ENCODE peak calls at places on chromosome 21, in seven cellular contexts. G is effector CD8-positive, alpha-beta T cell; A is NCI-H524; M is uterus; E is stimulated activated CD4-positive, alpha-beta T cell treated with anti-CD3 and anti-CD28 coated beads, Interleukin-4, amount 100 ng/mL, for 48 hours; F is germinal center; W is astrocyte of the cerebellum. J is an unnamed sample.

GRCh38 chr21:31546402-31547155 is 112.9 kb upstream of the SOD1 start:
- DNase-seq in G (no peak), A (no peak), M (no peak), E (no peak), F (no peak), W (no peak), J (no peak)

GRCh38 chr21:39314155-39315027 is 959 bp upstream of the BRWD1 start:
- DNase-seq in G (peak), A (peak), M (peak), E (peak), F (peak), W (peak), J (peak)

GRCh38 chr21:39451332-39452206 is at the start of gene SH3BGR:
- DNase-seq in G (no peak), A (no peak), M (no peak), E (no peak), F (no peak), W (no peak), J (peak)

GRCh38 chr21:45491623-45492022 is 50.6 kb downstream of the SLC19A1 start:
- DNase-seq in G (no peak), A (no peak), M (no peak), E (no peak), F (no peak), W (no peak), J (no peak)

GRCh38 chr21:25456672-25457071 is 150.6 kb downstream of the MRPL39 start:
- DNase-seq in G (no peak), A (no peak), M (no peak), E (peak), F (no peak), W (peak), J (no peak)

GRCh38 chr21:41974752-41975053 is 20.9 kb upstream of the C2CD2 start:
- DNase-seq in G (no peak), A (no peak), M (no peak), E (no peak), F (no peak), W (no peak), J (no peak)

GRCh38 chr21:26659181-26659580 is 86.1 kb upstream of the CYYR1 start:
- DNase-seq in G (no peak), A (peak), M (no peak), E (no peak), F (no peak), W (no peak), J (no peak)

GRCh38 chr21:36810443-36810842 is 111.5 kb downstream of the SIM2 start:
- DNase-seq in G (no peak), A (no peak), M (no peak), E (no peak), F (no peak), W (no peak), J (no peak)

GRCh38 chr21:40577285-40578043 is 269.5 kb downstream of the DSCAM start:
- DNase-seq in G (no peak), A (no peak), M (no peak), E (no peak), F (no peak), W (no peak), J (no peak)

GRCh38 chr21:45330075-45330781 is 42.5 kb upstream of the POFUT2 start:
- DNase-seq in G (no peak), A (peak), M (peak), E (no peak), F (no peak), W (peak), J (no peak)

GRCh38 chr21:39020751-39021474 is 162.3 kb downstream of the PSMG1 start:
- DNase-seq in G (no peak), A (no peak), M (peak), E (no peak), F (no peak), W (no peak), J (no peak)

GRCh38 chr21:29342394-29342957 is 43.8 kb downstream of the BACH1 start:
- DNase-seq in G (no peak), A (peak), M (peak), E (peak), F (no peak), W (peak), J (peak)

GRCh38 chr21:21712761-21713558 is 714.8 kb downstream of the NCAM2 start:
- DNase-seq in G (no peak), A (no peak), M (no peak), E (no peak), F (no peak), W (peak), J (no peak)

GRCh38 chr21:35400233-35400939 is 351.3 kb upstream of the RUNX1 start:
- DNase-seq in G (no peak), A (peak), M (no peak), E (peak), F (peak), W (peak), J (no peak)

GRCh38 chr21:29637126-29637525 is 302.7 kb downstream of the GRIK1 start:
- DNase-seq in G (no peak), A (no peak), M (no peak), E (no peak), F (no peak), W (no peak), J (no peak)

GRCh38 chr21:45381865-45382697 is 22.9 kb upstream of the COL18A1 start:
- DNase-seq in G (no peak), A (no peak), M (peak), E (no peak), F (no peak), W (no peak), J (no peak)

GRCh38 chr21:32481875-32482408 is 69.4 kb downstream of the EVA1C start:
- DNase-seq in G (no peak), A (no peak), M (no peak), E (no peak), F (no peak), W (no peak), J (no peak)

GRCh38 chr21:32475162-32475812 is 62.8 kb downstream of the EVA1C start:
- DNase-seq in G (no peak), A (no peak), M (no peak), E (no peak), F (no peak), W (no peak), J (no peak)

GRCh38 chr21:39900491-39900890 is 33.3 kb downstream of the PCP4 start:
- DNase-seq in G (no peak), A (no peak), M (no peak), E (no peak), F (no peak), W (no peak), J (no peak)

GRCh38 chr21:45612096-45613019 is 31.2 kb upstream of the PCBP3 start:
- DNase-seq in G (no peak), A (peak), M (no peak), E (no peak), F (no peak), W (peak), J (no peak)

GRCh38 chr21:29718081-29718815 is 221.5 kb downstream of the GRIK1 start:
- DNase-seq in G (no peak), A (no peak), M (no peak), E (no peak), F (no peak), W (no peak), J (no peak)

GRCh38 chr21:39390212-39390765 is 41.4 kb upstream of the HMGN1 start:
- DNase-seq in G (no peak), A (no peak), M (no peak), E (no peak), F (no peak), W (no peak), J (no peak)

GRCh38 chr21:28712396-28712795 is 280.3 kb downstream of the LTN1 start:
- DNase-seq in G (no peak), A (no peak), M (no peak), E (no peak), F (no peak), W (no peak), J (no peak)

GRCh38 chr21:45937721-45938452 is 43.7 kb upstream of the COL6A1 start:
- DNase-seq in G (no peak), A (peak), M (no peak), E (no peak), F (no peak), W (no peak), J (no peak)

GRCh38 chr21:31781737-31782136 is 49.8 kb upstream of the SCAF4 start:
- DNase-seq in G (no peak), A (peak), M (no peak), E (no peak), F (no peak), W (peak), J (no peak)

GRCh38 chr21:41729701-41730368 is 37.0 kb downstream of the RIPK4 start:
- DNase-seq in G (no peak), A (no peak), M (no peak), E (no peak), F (no peak), W (no peak), J (no peak)

GRCh38 chr21:38853421-38853919 is 47.7 kb downstream of the ETS2 start:
- DNase-seq in G (no peak), A (peak), M (no peak), E (no peak), F (no peak), W (peak), J (peak)

GRCh38 chr21:25571726-25572121 is 35.6 kb downstream of the MRPL39 start:
- DNase-seq in G (no peak), A (no peak), M (no peak), E (no peak), F (no peak), W (no peak), J (no peak)

GRCh38 chr21:31710586-31710985 is 21.3 kb downstream of the SCAF4 start:
- DNase-seq in G (no peak), A (no peak), M (no peak), E (no peak), F (no peak), W (peak), J (no peak)

GRCh38 chr21:41827951-41828883 is 50.9 kb downstream of the PRDM15 start:
- DNase-seq in G (no peak), A (no peak), M (no peak), E (no peak), F (no peak), W (no peak), J (no peak)

J was measured in gastrocnemius medialis.